ENCODE peak calls at places on chromosomes 13 and 19, in nine cellular contexts. Q is psoas muscle, G is glutamatergic neuron, D is heart left ventricle, M is colonic mucosa, P is RWPE1, L is mesothelial cell of epicardium, K is fibroblast of pulmonary artery, I is ovary. U is an unnamed sample.

GRCh38 chr19:2097330-2098327 is 914 bp downstream of the IZUMO4 start:
- DNase-seq in M (no peak), I (peak; percentile 67), P (no peak), G (no peak), Q (no peak), L (no peak), K (no peak), D (no peak), U (no peak)

GRCh38 chr19:28012361-28012760 is 1200.6 kb downstream of the UQCRFS1 start:
- DNase-seq in D (no peak), I (no peak), G (no peak), K (no peak), M (no peak), Q (no peak), P (no peak), L (no peak), U (no peak)

GRCh38 chr19:35119091-35119490 is 3.5 kb downstream of the FXYD3 start:
- DNase-seq in G (no peak), K (no peak), L (no peak), I (no peak), Q (no peak), D (no peak), P (no peak), M (no peak), U (no peak)

GRCh38 chr13:47326061-47326460 is 429.2 kb upstream of the HTR2A start:
- DNase-seq in D (no peak), P (no peak), Q (no peak), M (no peak), G (no peak), L (no peak), I (no peak), K (peak; percentile 42), U (no peak)

GRCh38 chr13:79185580-79185979 is 220.5 kb downstream of the RBM26 start:
- DNase-seq in I (no peak), K (no peak), G (no peak), M (no peak), L (no peak), Q (no peak), P (no peak), D (no peak), U (no peak)

GRCh38 chr13:90239130-90239529 is 1108.4 kb upstream of the MIR17HG start:
- DNase-seq in M (no peak), P (no peak), K (no peak), I (no peak), Q (no peak), L (no peak), D (no peak), G (no peak), U (no peak)

GRCh38 chr19:57512845-57513244 is 13.1 kb downstream of the ZNF773 start:
- DNase-seq in P (no peak), K (peak; percentile 40), L (no peak), I (no peak), G (peak; percentile 37), Q (no peak), D (no peak), M (no peak), U (no peak)

GRCh38 chr13:73870036-73870741 is 264.0 kb downstream of the KLF12 start:
- DNase-seq in I (no peak), G (no peak), K (peak; percentile 89), M (peak; percentile 42), L (no peak), Q (no peak), D (no peak), P (no peak), U (no peak)

GRCh38 chr13:101152184-101152583 is 264.1 kb downstream of the NALCN start:
- DNase-seq in L (no peak), P (no peak), G (no peak), K (no peak), M (no peak), Q (no peak), D (no peak), I (no peak), U (no peak)

GRCh38 chr13:36919206-36919832 is 719 bp downstream of the SMAD9 start:
- DNase-seq in L (peak; percentile 75), M (peak; percentile 33), I (peak; percentile 59), P (peak; percentile 22), K (peak; percentile 17), G (peak; percentile 74), D (peak; percentile 62), Q (no peak), U (no peak)

GRCh38 chr19:46951236-46951986 is 68.2 kb upstream of the NPAS1 start:
- DNase-seq in L (no peak), M (peak; percentile 90), Q (no peak), I (no peak), G (peak; percentile 70), K (no peak), D (no peak), P (peak; percentile 83), U (no peak)

GRCh38 chr13:42996584-42996983 is 4.5 kb upstream of the EPSTI1 start:
- DNase-seq in P (peak; percentile 85), M (no peak), I (no peak), Q (no peak), G (no peak), L (no peak), D (no peak), K (peak; percentile 93), U (no peak)

GRCh38 chr19:42441047-42441440 is 1.7 kb downstream of the CXCL17 start:
- DNase-seq in M (no peak), I (no peak), P (no peak), D (no peak), G (no peak), Q (no peak), L (no peak), K (no peak), U (no peak)

GRCh38 chr19:18700501-18701249 is 17.2 kb downstream of the CRTC1 start:
- DNase-seq in I (peak; percentile 86), M (peak; percentile 58), Q (peak; percentile 92), G (peak; percentile 77), K (peak; percentile 37), L (peak; percentile 59), D (peak; percentile 83), P (peak; percentile 77), U (no peak)

GRCh38 chr19:17539288-17540117 is 15.9 kb upstream of the COLGALT1 start:
- DNase-seq in K (peak; percentile 97), G (peak; percentile 99), P (peak; percentile 98), M (peak; percentile 94), L (peak; percentile 74), Q (peak; percentile 98), D (peak; percentile 96), I (peak; percentile 100), U (peak; percentile 98)
- TF ChIP-seq CTCF in K (peak; percentile 31), G (no peak), P (peak; percentile 72), M (no peak), L (no peak), Q (peak; percentile 38), D (peak; percentile 55), I (peak; percentile 23), U (no peak)

GRCh38 chr13:21606781-21607180 is 2.8 kb upstream of the MICU2 start:
- DNase-seq in I (no peak), M (no peak), K (no peak), Q (no peak), P (no peak), G (no peak), L (no peak), D (no peak), U (no peak)

GRCh38 chr13:21608961-21609360 is 5.0 kb upstream of the MICU2 start:
- DNase-seq in L (no peak), G (no peak), Q (no peak), K (no peak), I (no peak), P (no peak), M (no peak), D (no peak), U (no peak)

GRCh38 chr13:21606251-21606650 is 2.3 kb upstream of the MICU2 start:
- DNase-seq in D (no peak), Q (no peak), P (no peak), M (no peak), L (no peak), I (no peak), K (no peak), G (no peak), U (no peak)

DNA sequence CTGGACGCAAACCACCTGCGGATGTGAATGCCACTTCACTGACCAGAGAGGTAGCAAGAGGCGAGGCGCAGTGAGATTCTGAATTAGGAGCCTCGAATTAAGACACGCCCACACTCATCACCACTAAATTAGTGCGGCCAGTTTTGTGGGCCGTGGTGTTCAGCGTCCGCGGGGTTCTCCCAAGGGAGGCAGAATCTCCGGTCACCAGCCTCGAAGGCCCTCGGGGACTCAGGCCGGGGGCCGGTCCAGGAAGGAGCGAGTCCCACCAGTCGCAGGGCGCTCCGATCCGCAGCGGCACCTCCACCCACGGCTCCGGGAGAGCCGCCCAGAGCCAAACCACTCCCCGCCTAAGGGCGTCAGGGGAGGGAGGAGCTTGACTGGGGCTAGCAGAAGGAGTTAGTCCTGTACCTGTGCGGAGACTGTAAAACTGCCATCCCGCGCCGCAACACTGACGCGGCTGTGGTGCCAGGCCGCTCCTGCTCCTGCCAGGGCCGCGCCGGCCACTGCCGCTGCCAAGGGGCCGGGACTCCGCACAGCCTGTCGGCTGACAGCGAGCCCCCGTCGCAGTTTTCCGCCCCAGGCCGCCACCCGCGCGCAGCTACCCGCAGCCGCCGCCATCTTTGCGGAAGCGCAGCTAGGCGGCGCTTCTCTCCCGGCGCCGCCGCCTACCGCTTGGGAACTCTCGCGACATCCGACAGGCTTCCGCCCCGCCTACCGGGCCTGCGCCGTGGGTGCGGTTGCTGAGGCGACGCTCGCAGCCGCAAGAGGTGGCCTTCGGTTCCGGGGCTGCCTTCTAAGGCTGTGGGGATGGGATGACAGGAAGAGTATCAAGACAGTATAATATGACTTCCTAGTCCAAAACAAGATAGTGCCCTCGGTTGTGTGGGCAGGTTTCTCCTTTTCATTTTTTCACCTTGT is at the start of gene MICU2:
- DNase-seq in G (peak; percentile 96), M (peak; percentile 94), D (peak; percentile 95), Q (peak; percentile 96), I (peak; percentile 96), K (peak; percentile 94), P (peak; percentile 93), L (peak; percentile 91), U (peak; percentile 62)
- TF ChIP-seq CTCF in G (peak; percentile 32), M (no peak), D (no peak), Q (no peak), I (peak; percentile 9), K (no peak), P (no peak), L (no peak), U (no peak)

GRCh38 chr13:61258185-61258584 is 157.5 kb downstream of the PCDH20 start:
- DNase-seq in G (no peak), D (no peak), L (no peak), K (no peak), I (no peak), Q (no peak), M (no peak), P (no peak), U (no peak)

GRCh38 chr13:61252213-61252612 is 163.4 kb downstream of the PCDH20 start:
- DNase-seq in D (no peak), G (no peak), Q (no peak), P (no peak), K (no peak), I (no peak), M (no peak), L (no peak), U (no peak)

GRCh38 chr13:61253105-61253877 is 162.4 kb downstream of the PCDH20 start:
- DNase-seq in Q (no peak), I (no peak), G (no peak), P (no peak), D (no peak), M (no peak), K (no peak), L (no peak), U (no peak)

GRCh38 chr13:61255035-61255796 is 160.4 kb downstream of the PCDH20 start:
- DNase-seq in L (no peak), M (no peak), I (no peak), D (no peak), Q (no peak), K (peak; percentile 26), G (no peak), P (no peak), U (no peak)
- TF ChIP-seq CTCF in L (peak; percentile 29), M (no peak), I (no peak), D (peak; percentile 15), Q (no peak), K (peak; percentile 30), G (no peak), P (no peak), U (no peak)

GRCh38 chr19:36331353-36332228 is 47.4 kb downstream of the ZFP14 start:
- DNase-seq in K (peak; percentile 92), L (peak; percentile 91), I (peak; percentile 88), P (peak; percentile 92), D (peak; percentile 88), M (peak; percentile 87), G (peak; percentile 89), Q (peak; percentile 83), U (peak; percentile 78)
- TF ChIP-seq CTCF in K (no peak), L (no peak), I (no peak), P (no peak), D (no peak), M (no peak), G (no peak), Q (peak; percentile 10), U (no peak)